ENCODE peak calls at places on chromosomes 4 and X, in six cellular contexts. F is AG09309; J is HCT116; V is CD8-positive, alpha-beta T cell; W is choroid plexus epithelial cell; R is ovary. D is an unnamed sample.

GRCh38 chr4:112370466-112370865 is 73.3 kb downstream of the ALPK1 start:
- DNase-seq in F (no peak), J (no peak), V (no peak), W (no peak), R (no peak), D (no peak)

GRCh38 chrX:140440891-140441290 is 64.0 kb downstream of the SOX3 start:
- DNase-seq in F (no peak), J (no peak), V (no peak), W (no peak), R (no peak), D (no peak)

GRCh38 chr4:13084210-13084609 is 399.9 kb downstream of the RAB28 start:
- DNase-seq in F (no peak), J (no peak), V (no peak), W (no peak), R (no peak), D (no peak)

GRCh38 chrX:54415534-54416350 is 24.5 kb upstream of the TSR2 start:
- DNase-seq in F (no peak), J (no peak), V (no peak), W (peak; percentile 44), R (no peak), D (no peak)

GRCh38 chr4:112704991-112705845 is 68.3 kb downstream of the LARP7 start:
- DNase-seq in F (no peak), J (peak; percentile 8), V (no peak), W (peak; percentile 69), R (peak; percentile 53), D (no peak)

GRCh38 chr4:168353746-168354145 is 35.2 kb upstream of the DDX60 start:
- DNase-seq in F (no peak), J (no peak), V (no peak), W (no peak), R (no peak), D (no peak)

GRCh38 chrX:39017716-39018115 is 216.5 kb downstream of the MID1IP1 start:
- DNase-seq in F (no peak), J (no peak), V (no peak), W (no peak), R (no peak), D (no peak)

GRCh38 chrX:15301924-15302323 is 13.5 kb downstream of the ASB11 start:
- DNase-seq in F (peak; percentile 24), J (no peak), V (no peak), W (peak; percentile 27), R (no peak), D (no peak)

GRCh38 chr4:56050584-56050983 is 101.8 kb downstream of the CEP135 start:
- DNase-seq in F (no peak), J (no peak), V (no peak), W (no peak), R (no peak), D (no peak)

GRCh38 chr4:140851032-140851636 is 94.9 kb upstream of the TBC1D9 start:
- DNase-seq in F (no peak), J (peak; percentile 65), V (no peak), W (peak; percentile 80), R (peak; percentile 61), D (peak; percentile 41)

GRCh38 chr4:176782794-176783193 is 9.9 kb downstream of the VEGFC start:
- DNase-seq in F (no peak), J (no peak), V (no peak), W (no peak), R (no peak), D (no peak)

GRCh38 chr4:83010522-83011318 is at the start of gene LIN54:
- DNase-seq in F (no peak), J (peak; percentile 27), V (peak; percentile 78), W (peak; percentile 73), R (peak; percentile 77), D (no peak)

GRCh38 chrX:129759576-129760061 is 20.1 kb upstream of the SASH3 start:
- DNase-seq in F (peak; percentile 62), J (no peak), V (no peak), W (peak; percentile 91), R (no peak), D (no peak)

GRCh38 chr4:162485486-162485885 is 321.7 kb upstream of the FSTL5 start:
- DNase-seq in F (no peak), J (no peak), V (no peak), W (peak; percentile 31), R (no peak), D (no peak)

GRCh38 chr4:164192844-164193243 is 561.1 kb upstream of the SMIM31 start:
- DNase-seq in F (no peak), J (no peak), V (no peak), W (no peak), R (no peak), D (no peak)

GRCh38 chrX:2640436-2641150 is 50.5 kb upstream of the CD99 start:
- DNase-seq in F (no peak), J (no peak), V (no peak), W (peak; percentile 58), R (no peak), D (no peak)

GRCh38 chr4:19051751-19052296 is 1030.3 kb upstream of the LCORL start:
- DNase-seq in F (no peak), J (no peak), V (no peak), W (no peak), R (no peak), D (no peak)

DNA sequence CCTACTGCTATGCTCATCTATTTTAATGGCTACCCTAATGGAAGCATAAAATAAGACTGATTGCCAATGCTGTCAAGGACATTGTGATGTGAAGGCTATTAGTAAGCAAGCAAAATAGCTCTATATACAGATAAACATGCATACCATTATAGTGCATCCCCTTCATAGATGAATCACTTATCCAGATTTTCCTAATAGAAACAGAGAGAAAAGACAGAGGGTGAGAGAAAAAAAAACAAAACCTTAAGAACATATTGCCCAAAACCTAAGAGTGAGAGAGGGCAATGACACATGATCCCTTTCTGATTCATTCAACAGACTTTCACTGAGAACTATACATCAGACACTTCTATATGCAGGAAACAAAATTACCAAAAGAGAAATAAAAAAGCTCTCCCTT is 1025.9 kb upstream of the LCORL start:
- DNase-seq in F (no peak), J (no peak), V (no peak), W (no peak), R (no peak), D (no peak)
- H3K4me3 ChIP-seq in F (no peak overlapping the region), J (no peak overlapping the region), V (no peak overlapping the region), W (no peak overlapping the region), R (no peak overlapping the region), D (no peak overlapping the region)

DNA sequence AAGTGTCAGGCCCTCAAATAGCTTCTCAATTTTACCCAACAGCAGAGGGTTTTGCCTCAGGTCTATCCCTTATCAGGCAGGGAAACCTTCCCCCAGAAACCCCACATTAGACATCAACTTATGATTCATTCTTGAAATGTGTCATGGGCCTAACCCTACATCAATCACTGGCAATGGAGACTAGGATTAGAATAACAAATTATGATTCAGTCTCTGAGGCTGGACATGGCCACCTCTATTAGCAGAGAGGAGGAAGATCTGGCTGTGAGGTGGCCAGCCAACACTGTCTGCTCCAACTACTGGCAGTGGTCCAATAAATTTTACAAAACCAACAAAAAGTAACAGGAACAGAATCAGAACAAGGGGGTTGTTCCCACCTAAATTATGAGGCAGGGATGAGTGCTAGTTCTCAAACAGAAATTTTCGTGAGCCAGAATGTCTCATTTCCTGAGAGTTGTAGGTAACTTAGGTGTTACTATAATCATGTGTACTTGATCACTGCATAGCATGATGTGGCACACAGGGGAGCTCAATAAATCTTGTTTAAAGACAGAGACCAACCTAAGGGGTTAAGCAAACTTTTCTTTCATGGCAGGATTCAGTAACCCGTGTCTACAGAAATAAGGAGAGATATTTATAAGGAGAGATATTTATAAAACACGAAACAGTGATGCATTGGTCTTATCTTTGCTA is 126.8 kb downstream of the NFKB1 start:
- DNase-seq in F (peak; percentile 42), J (peak; percentile 22), V (no peak), W (peak; percentile 28), R (no peak), D (peak; percentile 22)
- TF ChIP-seq CTCF in F (no peak), J (no peak), V (no peak), W (no peak), R (no peak), D (no peak)

GRCh38 chrX:154484255-154485149 is 1.9 kb downstream of the UBL4A start:
- DNase-seq in F (no peak), J (no peak), V (no peak), W (no peak), R (peak; percentile 23), D (no peak)
- H3K4me3 ChIP-seq in F (no peak overlapping the region), J (no peak overlapping the region), V (no peak overlapping the region), W (no peak overlapping the region), R (no peak overlapping the region), D (peak overlapping the region; percentile 51)

GRCh38 chr4:28228575-28228974 is 1367.9 kb downstream of the STIM2 start:
- DNase-seq in F (no peak), J (no peak), V (no peak), W (no peak), R (no peak), D (peak; percentile 15)

GRCh38 chr4:28229092-28229491 is 1368.5 kb downstream of the STIM2 start:
- DNase-seq in F (peak; percentile 38), J (no peak), V (no peak), W (peak; percentile 42), R (no peak), D (no peak)

GRCh38 chr4:28226962-28227361 is 1366.3 kb downstream of the STIM2 start:
- DNase-seq in F (no peak), J (no peak), V (no peak), W (no peak), R (no peak), D (no peak)

GRCh38 chr4:28225005-28225404 is 1364.4 kb downstream of the STIM2 start:
- DNase-seq in F (peak; percentile 14), J (peak; percentile 8), V (no peak), W (peak; percentile 82), R (no peak), D (peak; percentile 14)

GRCh38 chr4:28225689-28226353 is 1365.2 kb downstream of the STIM2 start:
- DNase-seq in F (no peak), J (no peak), V (no peak), W (peak; percentile 44), R (no peak), D (no peak)
- TF ChIP-seq CTCF in F (no peak), J (no peak), V (no peak), W (peak; percentile 33), R (no peak), D (no peak)

DNA sequence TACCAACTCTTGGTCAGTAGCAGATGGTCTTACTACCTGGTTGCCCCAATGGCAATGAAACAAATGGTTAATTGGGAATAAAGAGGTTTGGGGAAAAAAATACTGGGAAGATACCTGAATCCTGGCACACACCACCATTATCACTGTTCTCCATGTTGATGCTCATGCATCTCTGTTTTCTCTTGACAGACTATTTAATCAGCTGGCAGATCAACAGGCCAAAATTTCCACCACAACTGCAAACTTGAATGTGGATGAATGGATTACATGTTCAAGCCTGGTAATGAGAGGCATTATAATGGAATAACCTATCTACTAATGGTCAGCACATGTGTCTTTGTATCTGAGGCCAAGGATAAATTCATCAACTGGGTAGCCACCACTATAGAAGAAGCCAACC is 45.7 kb downstream of the ZNF721 start:
- DNase-seq in F (no peak), J (no peak), V (no peak), W (no peak), R (no peak), D (no peak)
- H3K4me3 ChIP-seq in F (no peak overlapping the region), J (no peak overlapping the region), V (no peak overlapping the region), W (no peak overlapping the region), R (no peak overlapping the region), D (no peak overlapping the region)